ENCODE peak calls at places on chromosome 18, in nine cellular contexts. U is NB4, I is transverse colon, F is endothelial cell of umbilical vein, H is right lobe of liver, N is A549, B is adrenal gland, W is dorsolateral prefrontal cortex, D is vagina. K is an unnamed sample.
A peak's percentile ranks its signal among the peaks of the same experiment; 100 is the strongest.

GRCh38 chr18:76394780-76395476 is 100.1 kb downstream of the ZNF516 start:
- DNase-seq in I (peak; percentile 6), H (no peak), B (peak; percentile 48), N (no peak), F (no peak), W (no peak), D (no peak), U (peak; percentile 34), K (no peak)

GRCh38 chr18:44758821-44759624 is 78.3 kb downstream of the SETBP1 start:
- DNase-seq in W (no peak), U (peak; percentile 48), H (no peak), D (no peak), I (peak; percentile 39), B (no peak), N (no peak), F (no peak), K (peak; percentile 93)

GRCh38 chr18:55213586-55213985 is 254.3 kb upstream of the CCDC68 start:
- DNase-seq in I (no peak), W (no peak), N (no peak), F (no peak), D (no peak), H (no peak), U (no peak), B (no peak), K (no peak)

GRCh38 chr18:5527603-5528002 is 16.2 kb downstream of the EPB41L3 start:
- DNase-seq in U (no peak), N (no peak), W (no peak), H (no peak), F (peak; percentile 46), D (no peak), B (no peak), I (peak; percentile 14), K (no peak)

GRCh38 chr18:69469444-69469919 is 68.8 kb downstream of the DOK6 start:
- DNase-seq in H (peak; percentile 49), W (no peak), N (peak; percentile 68), F (no peak), I (no peak), D (no peak), B (no peak), U (peak; percentile 47), K (peak; percentile 3)

GRCh38 chr18:3935316-3935715 is 485.3 kb downstream of the TGIF1 start:
- DNase-seq in W (no peak), H (no peak), N (no peak), U (no peak), F (no peak), B (no peak), I (no peak), D (no peak), K (no peak)

GRCh38 chr18:3972291-3972985 is 482.7 kb downstream of the DLGAP1 start:
- DNase-seq in I (no peak), W (no peak), D (no peak), F (no peak), U (no peak), H (no peak), N (no peak), B (no peak), K (no peak)

GRCh38 chr18:48544116-48544515 is 5.3 kb downstream of the CTIF start:
- DNase-seq in N (no peak), H (no peak), U (no peak), F (no peak), B (peak; percentile 44), D (no peak), I (no peak), W (no peak), K (no peak)

GRCh38 chr18:39776766-39777165 is 2178.3 kb upstream of the PIK3C3 start:
- DNase-seq in W (no peak), H (no peak), F (no peak), U (no peak), N (no peak), I (no peak), D (no peak), B (no peak), K (no peak)

GRCh38 chr18:14944838-14945237 is 196.9 kb downstream of the ANKRD30B start:
- DNase-seq in I (no peak), F (no peak), W (no peak), D (no peak), N (no peak), B (no peak), H (no peak), U (no peak), K (no peak)

GRCh38 chr18:76928179-76928868 is 106.0 kb downstream of the ZNF236 start:
- DNase-seq in H (no peak), D (no peak), W (no peak), U (no peak), B (no peak), N (no peak), F (no peak), I (no peak), K (no peak)

GRCh38 chr18:22170421-22171262 is 1.3 kb downstream of the GATA6 start:
- DNase-seq in D (peak; percentile 87), I (peak; percentile 43), N (peak; percentile 27), F (peak; percentile 75), B (peak; percentile 80), H (peak; percentile 70), U (peak; percentile 19), W (no peak), K (no peak)

GRCh38 chr18:7898181-7898580 is 331.1 kb downstream of the PTPRM start:
- DNase-seq in D (no peak), I (no peak), F (no peak), N (no peak), U (no peak), W (no peak), H (no peak), B (no peak), K (no peak)

GRCh38 chr18:76356666-76357065 is 138.4 kb downstream of the ZNF516 start:
- DNase-seq in H (no peak), W (no peak), D (peak; percentile 70), I (no peak), U (no peak), F (no peak), B (no peak), N (no peak), K (no peak)

GRCh38 chr18:65255417-65255816 is 495.4 kb upstream of the CDH7 start:
- DNase-seq in F (no peak), N (no peak), I (no peak), B (no peak), U (no peak), H (no peak), W (no peak), D (no peak), K (no peak)

GRCh38 chr18:25164211-25164836 is 187.6 kb downstream of the ZNF521 start:
- DNase-seq in H (no peak), N (no peak), D (no peak), W (no peak), U (no peak), I (no peak), F (no peak), B (no peak), K (peak; percentile 56)

GRCh38 chr18:23280844-23281243 is 145.6 kb downstream of the CABLES1 start:
- DNase-seq in N (no peak), D (no peak), H (no peak), U (peak; percentile 18), B (no peak), F (no peak), W (no peak), I (no peak), K (no peak)

GRCh38 chr18:23284629-23285028 is 149.3 kb downstream of the CABLES1 start:
- DNase-seq in U (no peak), N (no peak), F (no peak), W (no peak), D (no peak), I (no peak), H (no peak), B (no peak), K (no peak)

GRCh38 chr18:23281626-23282436 is 146.5 kb downstream of the CABLES1 start:
- DNase-seq in B (no peak), W (no peak), D (no peak), U (no peak), N (peak; percentile 10), I (no peak), F (peak; percentile 85), H (no peak), K (no peak)

GRCh38 chr18:23283933-23284430 is 148.7 kb downstream of the CABLES1 start:
- DNase-seq in H (no peak), D (no peak), B (no peak), I (no peak), W (no peak), N (peak; percentile 33), U (peak; percentile 27), F (peak; percentile 52), K (peak; percentile 81)

GRCh38 chr18:23282437-23282781 is 147.1 kb downstream of the CABLES1 start:
- DNase-seq in W (no peak), H (no peak), B (no peak), D (no peak), U (no peak), I (no peak), F (no peak), N (no peak), K (no peak)
- H3K4me3 ChIP-seq in W (no peak overlapping the region), H (no peak overlapping the region), B (no peak overlapping the region), D (no peak overlapping the region), U (no peak overlapping the region), I (no peak overlapping the region), F (no peak overlapping the region), N (no peak overlapping the region), K (no peak overlapping the region)

GRCh38 chr18:12307251-12307736 is 747 bp upstream of the TUBB6 start:
- DNase-seq in U (peak; percentile 79), W (no peak), B (peak; percentile 62), I (peak; percentile 42), F (peak; percentile 74), N (no peak), H (no peak), D (peak; percentile 89), K (no peak)
- TF ChIP-seq CTCF in U (no peak), W (no peak), B (no peak), I (no peak), F (no peak), N (no peak), H (no peak), D (peak; percentile 15), K (no peak)

DNA sequence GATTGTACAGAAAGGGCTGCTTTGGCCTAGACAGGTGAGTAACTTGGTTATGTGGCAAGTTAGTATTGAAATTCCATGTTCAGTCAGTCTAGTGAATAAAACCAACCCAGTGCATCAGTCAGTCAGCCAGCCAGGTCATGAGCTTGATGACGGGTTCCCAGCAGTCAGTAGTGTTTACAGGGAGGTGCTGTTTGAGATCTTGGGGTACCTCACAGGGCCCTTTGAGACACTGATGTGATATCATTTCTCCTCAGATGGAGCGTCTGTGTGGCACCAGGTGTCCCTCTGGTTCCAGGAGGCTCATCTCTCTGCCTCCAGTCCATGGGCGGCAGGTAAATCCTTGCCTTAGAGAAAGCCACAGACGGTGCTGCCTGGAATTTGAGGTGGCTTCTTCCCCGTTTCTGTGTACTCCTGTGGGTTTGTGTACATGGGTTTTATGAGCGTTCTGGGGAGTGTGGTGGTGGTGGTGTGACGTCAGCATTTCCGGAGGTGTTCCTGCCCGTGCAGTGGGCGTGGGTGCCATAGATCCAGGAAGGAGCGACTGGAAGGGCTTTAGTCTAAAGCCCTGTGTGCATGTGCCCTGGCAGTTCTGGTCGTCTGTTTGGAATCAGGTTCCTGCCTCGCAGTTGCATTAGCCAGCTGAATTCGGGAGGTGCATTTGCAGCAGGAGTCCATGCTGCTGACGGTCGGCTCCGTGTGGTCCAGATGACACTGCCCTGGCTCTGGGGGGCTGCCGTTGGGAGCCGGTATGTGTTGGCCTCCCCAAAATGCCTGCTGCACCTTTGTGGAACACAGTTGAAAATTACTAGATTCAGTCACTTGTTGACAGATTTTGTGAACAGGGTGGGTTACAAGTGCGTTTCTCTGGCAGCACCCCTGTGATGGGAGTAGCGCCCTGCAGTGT is 2.1 kb downstream of the CTDP1 start:
- DNase-seq in I (peak; percentile 87), D (no peak), U (peak; percentile 90), F (no peak), B (no peak), W (no peak), H (no peak), N (no peak), K (no peak)
- H3K4me3 ChIP-seq in I (peak overlapping the region; percentile 99), D (no peak overlapping the region), U (peak overlapping the region; percentile 88), F (no peak overlapping the region), B (no peak overlapping the region), W (no peak overlapping the region), H (no peak overlapping the region), N (no peak overlapping the region), K (no peak overlapping the region)

GRCh38 chr18:32674491-32674890 is 98.3 kb downstream of the KLHL14 start:
- DNase-seq in U (peak; percentile 10), W (no peak), B (no peak), D (no peak), N (peak; percentile 17), F (peak; percentile 3), H (no peak), I (no peak), K (no peak)
- TF ChIP-seq CTCF in U (peak; percentile 3), W (no peak), B (no peak), D (no peak), N (no peak), F (no peak), H (no peak), I (no peak), K (no peak)

K was measured in GM12865.